ENCODE peak calls at places on chromosomes 7 and 10, in nine cellular contexts. C is GM20000; G is G401; B is germinal center; Y is PC-9; S is RCC 7860; M is activated T-cell treated with anti-CD3 and anti-CD28 coated beads, Interleukin-2, amount 50 U/mL, for 72 hours; W is midbrain; J is ACHN. P is an unnamed sample.

GRCh38 chr7:22404421-22405023 is 47.6 kb upstream of the RAPGEF5 start:
- DNase-seq in Y (no peak), B (no peak), M (no peak), W (no peak), J (no peak), G (no peak), C (no peak), S (no peak), P (no peak)

GRCh38 chr10:23345861-23346260 is 1.3 kb upstream of the C10orf67 start:
- DNase-seq in Y (peak; percentile 35), B (no peak), W (no peak), C (no peak), G (no peak), M (no peak), J (no peak), S (peak; percentile 82), P (no peak)

GRCh38 chr7:84611391-84611790 is 416.8 kb upstream of the SEMA3A start:
- DNase-seq in Y (no peak), S (no peak), B (no peak), G (no peak), W (no peak), J (no peak), M (no peak), C (no peak), P (no peak)

GRCh38 chr10:103879409-103879808 is 24.0 kb upstream of the SH3PXD2A start:
- DNase-seq in G (no peak), M (no peak), B (no peak), S (no peak), C (no peak), Y (no peak), J (no peak), W (no peak), P (no peak)

GRCh38 chr7:125775319-125775718 is 845.7 kb upstream of the POT1 start:
- DNase-seq in M (no peak), G (no peak), B (no peak), C (no peak), Y (no peak), S (no peak), J (no peak), W (no peak), P (no peak)

GRCh38 chr10:74189999-74190421 is 39.0 kb downstream of the ADK start:
- DNase-seq in M (peak; percentile 35), J (peak; percentile 79), B (peak; percentile 44), S (peak; percentile 50), Y (peak; percentile 70), G (no peak), C (peak; percentile 42), W (no peak), P (peak; percentile 50)

GRCh38 chr10:9510626-9511025 is 1456.1 kb downstream of the GATA3 start:
- DNase-seq in G (no peak), Y (no peak), J (no peak), M (no peak), W (no peak), S (no peak), B (no peak), C (no peak), P (no peak)

GRCh38 chr7:106867641-106868351 is 2.7 kb downstream of the PIK3CG start:
- DNase-seq in S (no peak), Y (no peak), B (no peak), G (no peak), M (no peak), J (no peak), W (no peak), C (no peak), P (no peak)

GRCh38 chr7:80858141-80858903 is 60.5 kb downstream of the SEMA3C start:
- DNase-seq in B (no peak), S (no peak), G (no peak), J (no peak), C (peak; percentile 7), Y (no peak), M (no peak), W (no peak), P (no peak)

GRCh38 chr10:70977621-70978020 is 89.3 kb upstream of the PCBD1 start:
- DNase-seq in Y (no peak), G (no peak), S (no peak), C (no peak), M (no peak), B (no peak), J (no peak), W (no peak), P (no peak)

GRCh38 chr10:95177429-95177828 is 16.6 kb upstream of the ACSM6 start:
- DNase-seq in S (no peak), J (no peak), C (no peak), B (no peak), M (no peak), Y (no peak), G (no peak), W (no peak), P (no peak)

GRCh38 chr10:28147706-28148105 is 148.8 kb upstream of the ODAD2 start:
- DNase-seq in C (no peak), B (no peak), W (no peak), S (no peak), G (no peak), Y (no peak), J (no peak), M (no peak), P (no peak)